ENCODE peak calls at places on chromosomes 1 and 21, in five cellular contexts. One of them, this sample, is unnamed.

GRCh38 chr1:34009340-34009975 is 145.6 kb downstream of the HMGB4 start:
- DNase-seq in WTC11: no peak
- DNase-seq in cardiac muscle cell: no peak
- DNase-seq in AG10803: peak; percentile 13
- DNase-seq in brain microvascular endothelial cell: no peak
- DNase-seq in this sample: no peak

GRCh38 chr1:177171536-177172123 is 872 bp downstream of the BRINP2 start:
- DNase-seq in AG10803: peak; percentile 45
- DNase-seq in brain microvascular endothelial cell: no peak
- DNase-seq in WTC11: no peak
- DNase-seq in cardiac muscle cell: no peak
- DNase-seq in this sample: no peak

GRCh38 chr1:211013346-211014240 is 120.4 kb downstream of the KCNH1 start:
- DNase-seq in cardiac muscle cell: peak; percentile 18
- DNase-seq in AG10803: peak; percentile 15
- DNase-seq in brain microvascular endothelial cell: no peak
- DNase-seq in WTC11: no peak
- DNase-seq in this sample: no peak

GRCh38 chr1:24015226-24016210 is 35.4 kb upstream of the SRSF10 start:
- DNase-seq in cardiac muscle cell: no peak
- DNase-seq in brain microvascular endothelial cell: peak; percentile 15
- DNase-seq in WTC11: no peak
- DNase-seq in AG10803: peak; percentile 82
- DNase-seq in this sample: no peak

GRCh38 chr1:8533907-8534306 is 216.0 kb downstream of the SLC45A1 start:
- DNase-seq in brain microvascular endothelial cell: no peak
- DNase-seq in AG10803: no peak
- DNase-seq in cardiac muscle cell: no peak
- DNase-seq in WTC11: no peak
- DNase-seq in this sample: no peak

GRCh38 chr1:115430717-115431116 is 92.7 kb upstream of the NGF start:
- DNase-seq in WTC11: no peak
- DNase-seq in AG10803: peak; percentile 97
- DNase-seq in brain microvascular endothelial cell: peak; percentile 97
- DNase-seq in cardiac muscle cell: no peak
- DNase-seq in this sample: no peak

GRCh38 chr1:168243200-168243599 is 17.4 kb downstream of the SFT2D2 start:
- DNase-seq in cardiac muscle cell: no peak
- DNase-seq in brain microvascular endothelial cell: no peak
- DNase-seq in WTC11: no peak
- DNase-seq in AG10803: no peak
- DNase-seq in this sample: no peak

GRCh38 chr1:54372978-54373377 is 33.2 kb downstream of the SSBP3 start:
- DNase-seq in AG10803: no peak
- DNase-seq in brain microvascular endothelial cell: no peak
- DNase-seq in WTC11: no peak
- DNase-seq in cardiac muscle cell: no peak
- DNase-seq in this sample: no peak

GRCh38 chr1:16396591-16396990 is 29.5 kb downstream of the SZRD1 start:
- DNase-seq in AG10803: peak; percentile 84
- DNase-seq in brain microvascular endothelial cell: peak; percentile 64
- DNase-seq in cardiac muscle cell: no peak
- DNase-seq in WTC11: no peak
- DNase-seq in this sample: no peak

GRCh38 chr1:29754608-29755375 is 518.5 kb downstream of the PTPRU start:
- DNase-seq in cardiac muscle cell: no peak
- DNase-seq in brain microvascular endothelial cell: no peak
- DNase-seq in WTC11: no peak
- DNase-seq in AG10803: no peak
- DNase-seq in this sample: no peak

GRCh38 chr1:227049253-227049652 is 109.2 kb downstream of the COQ8A start:
- DNase-seq in cardiac muscle cell: no peak
- DNase-seq in WTC11: no peak
- DNase-seq in AG10803: no peak
- DNase-seq in brain microvascular endothelial cell: no peak
- DNase-seq in this sample: no peak

GRCh38 chr1:54218883-54219687 is 19.1 kb downstream of the MRPL37 start:
- DNase-seq in WTC11: no peak
- DNase-seq in AG10803: peak; percentile 14
- DNase-seq in brain microvascular endothelial cell: no peak
- DNase-seq in cardiac muscle cell: no peak
- DNase-seq in this sample: no peak

GRCh38 chr1:115641762-115642167 is at the start of gene VANGL1:
- DNase-seq in brain microvascular endothelial cell: peak; percentile 49
- DNase-seq in cardiac muscle cell: peak; percentile 70
- DNase-seq in AG10803: peak; percentile 66
- DNase-seq in WTC11: peak; percentile 66
- DNase-seq in this sample: no peak

GRCh38 chr1:169931795-169932195 is 38.1 kb upstream of the SCYL3 start:
- DNase-seq in brain microvascular endothelial cell: no peak
- DNase-seq in cardiac muscle cell: no peak
- DNase-seq in WTC11: no peak
- DNase-seq in AG10803: no peak
- DNase-seq in this sample: no peak

GRCh38 chr1:17276568-17276967 is 27.7 kb downstream of the PADI3 start:
- DNase-seq in WTC11: no peak
- DNase-seq in cardiac muscle cell: no peak
- DNase-seq in brain microvascular endothelial cell: no peak
- DNase-seq in AG10803: peak; percentile 76
- DNase-seq in this sample: no peak

GRCh38 chr1:227210604-227211003 is 107.7 kb downstream of the CDC42BPA start:
- DNase-seq in cardiac muscle cell: no peak
- DNase-seq in AG10803: no peak
- DNase-seq in WTC11: no peak
- DNase-seq in brain microvascular endothelial cell: no peak
- DNase-seq in this sample: no peak

GRCh38 chr1:21937372-21938121 is 437 bp upstream of the HSPG2 start:
- DNase-seq in WTC11: peak; percentile 84
- DNase-seq in AG10803: peak; percentile 78
- DNase-seq in brain microvascular endothelial cell: peak; percentile 55
- DNase-seq in cardiac muscle cell: peak; percentile 94
- DNase-seq in this sample: peak; percentile 21

GRCh38 chr1:100538935-100539835 is 1.2 kb downstream of the GPR88 start:
- DNase-seq in brain microvascular endothelial cell: no peak
- DNase-seq in cardiac muscle cell: peak; percentile 45
- DNase-seq in WTC11: peak; percentile 41
- DNase-seq in AG10803: no peak
- DNase-seq in this sample: no peak

GRCh38 chr21:34916446-34916845 is 132.7 kb downstream of the RUNX1 start:
- DNase-seq in brain microvascular endothelial cell: peak; percentile 42
- DNase-seq in cardiac muscle cell: no peak
- DNase-seq in AG10803: peak; percentile 98
- DNase-seq in WTC11: no peak
- DNase-seq in this sample: no peak

GRCh38 chr1:194533641-194534040 is 1347.2 kb upstream of the B3GALT2 start:
- DNase-seq in cardiac muscle cell: no peak
- DNase-seq in AG10803: no peak
- DNase-seq in WTC11: no peak
- DNase-seq in brain microvascular endothelial cell: no peak
- DNase-seq in this sample: no peak

GRCh38 chr1:205811660-205812059 is 1.3 kb downstream of the SLC41A1 start:
- DNase-seq in WTC11: no peak
- DNase-seq in brain microvascular endothelial cell: peak; percentile 5
- DNase-seq in cardiac muscle cell: peak; percentile 57
- DNase-seq in AG10803: no peak
- DNase-seq in this sample: no peak

GRCh38 chr1:201404016-201404598 is 5.0 kb upstream of the LAD1 start:
- DNase-seq in brain microvascular endothelial cell: no peak
- DNase-seq in cardiac muscle cell: no peak
- DNase-seq in AG10803: no peak
- DNase-seq in WTC11: no peak
- DNase-seq in this sample: no peak

GRCh38 chr1:113133038-113133437 is 60.0 kb downstream of the LRIG2 start:
- DNase-seq in AG10803: no peak
- DNase-seq in cardiac muscle cell: no peak
- DNase-seq in brain microvascular endothelial cell: no peak
- DNase-seq in WTC11: no peak
- DNase-seq in this sample: no peak

GRCh38 chr1:172117800-172118199 is 276.5 kb downstream of the DNM3 start:
- DNase-seq in WTC11: no peak
- DNase-seq in cardiac muscle cell: no peak
- DNase-seq in AG10803: no peak
- DNase-seq in brain microvascular endothelial cell: no peak
- DNase-seq in this sample: no peak

GRCh38 chr1:167454929-167455785 is 63.2 kb downstream of the CD247 start:
- DNase-seq in cardiac muscle cell: peak; percentile 61
- DNase-seq in WTC11: peak; percentile 57
- DNase-seq in AG10803: peak; percentile 22
- DNase-seq in brain microvascular endothelial cell: peak; percentile 14
- DNase-seq in this sample: no peak

GRCh38 chr1:7885513-7886298 is 32.8 kb upstream of the UTS2 start:
- DNase-seq in cardiac muscle cell: no peak
- DNase-seq in brain microvascular endothelial cell: no peak
- DNase-seq in WTC11: peak; percentile 100
- DNase-seq in AG10803: no peak
- DNase-seq in this sample: no peak

GRCh38 chr1:76724816-76725215 is 142.5 kb upstream of the ST6GALNAC5 start:
- DNase-seq in AG10803: no peak
- DNase-seq in brain microvascular endothelial cell: no peak
- DNase-seq in WTC11: no peak
- DNase-seq in cardiac muscle cell: no peak
- DNase-seq in this sample: no peak

GRCh38 chr1:214492405-214493075 is 58.9 kb downstream of the PTPN14 start:
- DNase-seq in brain microvascular endothelial cell: no peak
- DNase-seq in WTC11: no peak
- DNase-seq in AG10803: peak; percentile 86
- DNase-seq in cardiac muscle cell: no peak
- DNase-seq in this sample: no peak

GRCh38 chr1:174815036-174815435 is 184.7 kb upstream of the CACYBP start:
- DNase-seq in brain microvascular endothelial cell: peak; percentile 24
- DNase-seq in WTC11: no peak
- DNase-seq in AG10803: peak; percentile 33
- DNase-seq in cardiac muscle cell: no peak
- DNase-seq in this sample: no peak

GRCh38 chr1:156666862-156667609 is 10.2 kb downstream of the NES start:
- DNase-seq in AG10803: no peak
- DNase-seq in cardiac muscle cell: no peak
- DNase-seq in WTC11: no peak
- DNase-seq in brain microvascular endothelial cell: no peak
- DNase-seq in this sample: no peak

GRCh38 chr1:146032613-146033219 is 11.2 kb upstream of the HJV start:
- DNase-seq in AG10803: peak; percentile 61
- DNase-seq in cardiac muscle cell: peak; percentile 47
- DNase-seq in brain microvascular endothelial cell: peak; percentile 43
- DNase-seq in WTC11: no peak
- DNase-seq in this sample: no peak

GRCh38 chr1:54310439-54311328 is 95.5 kb downstream of the SSBP3 start:
- DNase-seq in WTC11: peak; percentile 84
- DNase-seq in cardiac muscle cell: peak; percentile 78
- DNase-seq in brain microvascular endothelial cell: peak; percentile 43
- DNase-seq in AG10803: peak; percentile 28
- DNase-seq in this sample: no peak

GRCh38 chr1:16418823-16419425 is 18.3 kb downstream of the SPATA21 start:
- DNase-seq in AG10803: peak; percentile 20
- DNase-seq in WTC11: no peak
- DNase-seq in cardiac muscle cell: no peak
- DNase-seq in brain microvascular endothelial cell: no peak
- DNase-seq in this sample: no peak

GRCh38 chr1:22096036-22096435 is 43.5 kb downstream of the CDC42 start:
- DNase-seq in WTC11: no peak
- DNase-seq in cardiac muscle cell: no peak
- DNase-seq in AG10803: no peak
- DNase-seq in brain microvascular endothelial cell: no peak
- DNase-seq in this sample: no peak

DNA sequence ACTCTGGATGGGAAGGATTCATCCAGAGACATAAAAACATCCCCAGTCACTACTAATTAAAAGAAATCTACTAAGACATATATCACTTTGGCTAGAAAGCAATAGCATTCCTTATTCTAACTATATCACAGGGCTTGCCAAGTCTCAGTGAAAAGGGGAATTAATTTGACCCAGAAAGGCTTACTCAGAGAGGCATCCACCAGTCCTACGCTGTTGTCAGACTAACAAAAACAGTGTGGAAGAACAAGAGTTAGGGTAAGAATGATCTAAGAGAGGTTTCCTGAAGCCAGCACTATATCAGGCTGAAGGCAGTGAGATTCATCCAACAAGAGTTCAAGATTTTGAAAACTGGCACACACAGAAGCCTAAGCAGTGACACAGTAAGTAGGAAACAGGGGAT is 126.1 kb downstream of the GDAP2 start:
- DNase-seq in AG10803: peak; percentile 55
- DNase-seq in cardiac muscle cell: no peak
- DNase-seq in WTC11: no peak
- DNase-seq in brain microvascular endothelial cell: no peak
- DNase-seq in this sample: no peak
- TF ChIP-seq CTCF in AG10803: no peak
- TF ChIP-seq CTCF in cardiac muscle cell: no peak
- TF ChIP-seq CTCF in WTC11: no peak
- TF ChIP-seq CTCF in brain microvascular endothelial cell: no peak
- TF ChIP-seq CTCF in this sample: no peak

DNA sequence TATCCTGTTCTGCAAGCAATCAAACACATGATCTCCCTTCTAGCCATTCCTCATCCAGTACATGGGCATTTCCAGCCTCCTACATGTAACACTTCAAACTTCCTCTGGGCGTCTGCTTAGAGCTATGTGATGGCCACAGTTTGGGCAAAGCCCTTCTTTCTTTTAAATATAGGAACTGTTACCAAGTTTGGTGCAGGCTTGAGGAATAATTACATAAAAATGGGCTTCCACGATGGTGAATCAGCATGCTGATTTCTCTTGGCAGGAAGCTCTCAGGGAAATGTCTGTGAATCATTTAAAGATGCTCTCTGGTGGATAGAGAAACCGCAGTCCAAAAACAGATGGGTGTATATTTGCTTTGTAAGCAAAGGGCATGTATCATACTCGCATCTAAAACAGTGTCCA is 176.9 kb upstream of the FMN2 start:
- DNase-seq in brain microvascular endothelial cell: peak; percentile 72
- DNase-seq in cardiac muscle cell: no peak
- DNase-seq in AG10803: peak; percentile 94
- DNase-seq in WTC11: no peak
- DNase-seq in this sample: no peak
- TF ChIP-seq CTCF in brain microvascular endothelial cell: peak; percentile 18
- TF ChIP-seq CTCF in cardiac muscle cell: no peak
- TF ChIP-seq CTCF in AG10803: peak; percentile 60
- TF ChIP-seq CTCF in WTC11: no peak
- TF ChIP-seq CTCF in this sample: no peak

GRCh38 chr1:27536767-27537166 is 46.8 kb upstream of the WASF2 start:
- DNase-seq in cardiac muscle cell: peak; percentile 87
- DNase-seq in WTC11: peak; percentile 59
- DNase-seq in AG10803: peak; percentile 85
- DNase-seq in brain microvascular endothelial cell: peak; percentile 59
- DNase-seq in this sample: peak; percentile 82
- TF ChIP-seq CTCF in cardiac muscle cell: no peak
- TF ChIP-seq CTCF in WTC11: no peak
- TF ChIP-seq CTCF in AG10803: peak; percentile 16
- TF ChIP-seq CTCF in brain microvascular endothelial cell: peak; percentile 22
- TF ChIP-seq CTCF in this sample: no peak

DNA sequence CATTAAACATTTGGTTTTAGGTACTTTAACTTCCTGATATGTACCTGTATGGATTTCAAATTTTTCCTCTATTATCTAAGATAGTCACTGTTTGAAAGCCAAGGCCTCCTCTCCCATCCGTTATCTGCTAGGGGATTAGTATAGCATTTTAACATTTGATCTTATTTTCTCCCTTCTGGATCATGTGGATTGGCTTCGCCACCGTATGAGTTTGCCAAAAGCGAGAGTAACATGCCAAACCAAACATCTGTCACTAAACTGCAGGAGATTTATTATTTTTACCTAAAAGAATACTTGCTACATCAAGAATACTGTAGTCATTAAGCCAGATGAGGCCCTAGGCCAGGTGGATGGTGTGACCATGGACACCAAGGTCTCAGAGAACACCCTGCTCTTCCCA is 28.5 kb upstream of the EEIG2 start:
- DNase-seq in WTC11: no peak
- DNase-seq in AG10803: no peak
- DNase-seq in cardiac muscle cell: no peak
- DNase-seq in brain microvascular endothelial cell: no peak
- DNase-seq in this sample: no peak
- TF ChIP-seq CTCF in WTC11: no peak
- TF ChIP-seq CTCF in AG10803: no peak
- TF ChIP-seq CTCF in cardiac muscle cell: no peak
- TF ChIP-seq CTCF in brain microvascular endothelial cell: no peak
- TF ChIP-seq CTCF in this sample: no peak